ENCODE peak calls at places on chromosome 18, in five cellular contexts. V is progenitor cell of endocrine pancreas, H is foreskin fibroblast, C is body of pancreas, Y is WERI-Rb-1. R is an unnamed sample.

GRCh38 chr18:80103231-80103630 is 5.8 kb upstream of the ADNP2 start:
- DNase-seq in H (no peak), C (no peak), V (no peak), Y (no peak), R (no peak)

GRCh38 chr18:28175930-28176673 is 828 bp downstream of the CDH2 start:
- DNase-seq in H (peak), Y (peak), C (no peak), V (peak), R (peak)

GRCh38 chr18:74256190-74256589 is 35.6 kb downstream of the CYB5A start:
- DNase-seq in V (no peak), H (no peak), Y (peak), C (no peak), R (peak)

GRCh38 chr18:41457730-41458129 is 497.3 kb upstream of the PIK3C3 start:
- DNase-seq in Y (no peak), C (no peak), H (no peak), V (no peak), R (no peak)

GRCh38 chr18:59008302-59008974 is 131.2 kb upstream of the SEC11C start:
- DNase-seq in H (peak), C (no peak), V (no peak), Y (no peak), R (no peak)

GRCh38 chr18:65983750-65984149 is 232.9 kb downstream of the CDH7 start:
- DNase-seq in C (no peak), H (no peak), V (no peak), Y (no peak), R (no peak)

GRCh38 chr18:8721716-8722115 is 16.4 kb downstream of the MTCL1 start:
- DNase-seq in V (no peak), Y (no peak), H (peak), C (no peak), R (no peak)

GRCh38 chr18:33844232-33844631 is 266.2 kb downstream of the ASXL3 start:
- DNase-seq in H (no peak), Y (no peak), V (no peak), C (peak), R (no peak)

GRCh38 chr18:28269750-28270149 is 92.8 kb upstream of the CDH2 start:
- DNase-seq in Y (no peak), C (no peak), H (no peak), V (no peak), R (no peak)

GRCh38 chr18:52426462-52426861 is 86.5 kb downstream of the DCC start:
- DNase-seq in H (no peak), Y (no peak), V (no peak), C (no peak), R (no peak)

GRCh38 chr18:52427521-52428175 is 87.7 kb downstream of the DCC start:
- DNase-seq in Y (no peak), V (no peak), C (no peak), H (no peak), R (no peak)

GRCh38 chr18:52426041-52426440 is 86.0 kb downstream of the DCC start:
- DNase-seq in H (no peak), C (no peak), V (no peak), Y (no peak), R (no peak)

GRCh38 chr18:52422985-52423601 is 83.1 kb downstream of the DCC start:
- DNase-seq in H (no peak), Y (peak), C (no peak), V (no peak), R (no peak)
- TF ChIP-seq CTCF in H (no peak), Y (peak), C (peak), V (peak), R (no peak)

GRCh38 chr18:37294951-37295350 is 270.6 kb downstream of the CELF4 start:
- DNase-seq in H (peak), C (no peak), V (peak), Y (peak), R (peak)
- TF ChIP-seq CTCF in H (peak), C (no peak), V (peak), Y (peak), R (peak)

GRCh38 chr18:68152770-68153169 is 562.1 kb downstream of the TMX3 start:
- DNase-seq in C (peak), V (no peak), Y (no peak), H (no peak), R (peak)
- TF ChIP-seq CTCF in C (no peak), V (no peak), Y (no peak), H (no peak), R (no peak)

DNA sequence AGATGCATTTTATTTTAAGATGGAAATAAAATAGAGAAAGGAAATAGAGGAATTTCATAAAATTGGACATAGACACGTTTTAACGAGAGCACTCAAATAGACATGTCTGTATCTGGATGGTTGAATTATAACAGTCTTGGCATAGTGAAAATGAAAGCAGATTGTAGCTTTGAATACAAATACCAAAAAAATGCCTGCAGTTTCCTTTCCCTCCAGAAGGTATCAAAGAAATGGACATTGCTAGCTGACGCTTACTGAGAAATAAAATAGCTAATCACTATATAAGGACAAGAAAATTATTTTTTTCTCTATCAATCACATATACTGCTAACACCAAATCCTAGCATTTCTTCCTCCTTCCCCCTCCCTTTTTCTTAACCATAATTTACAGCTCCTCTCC is 11.4 kb upstream of the MAPRE2 start:
- DNase-seq in C (no peak), H (peak), Y (no peak), V (no peak), R (no peak)
- TF ChIP-seq CTCF in C (no peak), H (no peak), Y (no peak), V (no peak), R (no peak)

GRCh38 chr18:56986829-56987228 is 160.1 kb upstream of the BOD1L2 start:
- DNase-seq in Y (no peak), V (no peak), H (no peak), C (no peak), R (no peak)
- TF ChIP-seq CTCF in Y (no peak), V (no peak), H (no peak), C (no peak), R (no peak)

R was measured in glutamatergic neuron.